ENCODE peak calls at places on chromosomes 6 and 20, in ten cellular contexts. L, W, V, O, E, K, M, H, U and A are unnamed samples.

GRCh38 chr6:123016431-123017110 is 20.5 kb downstream of the CLVS2 start:
- DNase-seq in E (no peak), O (no peak), L (no peak), K (no peak), V (no peak), U (no peak), M (no peak), H (peak; percentile 64), W (no peak), A (no peak)

GRCh38 chr6:108750801-108751200 is 97.4 kb upstream of the ARMC2 start:
- DNase-seq in K (no peak), U (no peak), L (no peak), M (no peak), E (no peak), V (no peak), H (no peak), W (no peak), O (no peak), A (no peak)

GRCh38 chr6:39476151-39476550 is 153.6 kb upstream of the KCNK16 start:
- DNase-seq in V (no peak), K (no peak), E (no peak), M (no peak), O (no peak), H (no peak), U (no peak), W (no peak), L (no peak), A (no peak)

GRCh38 chr6:1832844-1833787 is 223.4 kb downstream of the FOXC1 start:
- DNase-seq in K (no peak), H (no peak), L (no peak), O (peak; percentile 62), M (peak; percentile 26), W (no peak), E (peak; percentile 45), V (peak; percentile 79), U (no peak), A (peak; percentile 27)

GRCh38 chr6:27720607-27721580 is 191.3 kb downstream of the OR2B2 start:
- DNase-seq in V (peak; percentile 81), K (no peak), L (no peak), O (no peak), E (peak; percentile 67), M (peak; percentile 25), H (no peak), W (no peak), U (no peak), A (no peak)

GRCh38 chr6:75334266-75335040 is 49.9 kb upstream of the TMEM30A start:
- DNase-seq in U (no peak), K (no peak), V (peak; percentile 38), O (no peak), W (no peak), L (no peak), M (no peak), H (peak; percentile 7), E (peak; percentile 65), A (no peak)

GRCh38 chr20:37356961-37357371 is 11.0 kb downstream of the SRC start:
- DNase-seq in K (no peak), M (no peak), O (no peak), L (no peak), H (no peak), W (no peak), V (no peak), U (no peak), E (no peak), A (no peak)

GRCh38 chr6:108171918-108172516 is 6.2 kb downstream of the NR2E1 start:
- DNase-seq in U (no peak), K (no peak), V (no peak), O (no peak), W (no peak), L (no peak), H (no peak), E (no peak), M (no peak), A (no peak)

GRCh38 chr20:19658137-19658536 is 99.9 kb upstream of the RIN2 start:
- DNase-seq in K (no peak), W (no peak), M (peak; percentile 53), V (no peak), U (no peak), O (no peak), H (no peak), L (no peak), E (no peak), A (no peak)

GRCh38 chr6:56911847-56912246 is 43.1 kb upstream of the BEND6 start:
- DNase-seq in M (no peak), E (peak; percentile 90), H (no peak), V (peak; percentile 79), K (no peak), L (no peak), O (no peak), U (no peak), W (no peak), A (no peak)

GRCh38 chr6:62670490-62671223 is 384.6 kb upstream of the KHDRBS2 start:
- DNase-seq in W (no peak), O (no peak), L (no peak), E (no peak), U (no peak), K (no peak), H (no peak), V (no peak), M (no peak), A (no peak)

GRCh38 chr6:4017847-4018193 is 61.1 kb downstream of the FAM217A start:
- DNase-seq in E (peak; percentile 54), M (no peak), O (no peak), W (no peak), V (no peak), U (no peak), K (no peak), H (no peak), L (no peak), A (no peak)

GRCh38 chr6:32627831-32628230 is 9.4 kb upstream of the HLA-DQA1 start:
- DNase-seq in M (peak; percentile 47), W (no peak), E (no peak), U (peak; percentile 23), K (no peak), V (peak; percentile 43), O (peak; percentile 13), L (peak; percentile 8), H (no peak), A (peak; percentile 48)

GRCh38 chr6:141541766-141542324 is 590.9 kb upstream of the GJE1 start:
- DNase-seq in V (no peak), E (no peak), W (no peak), K (no peak), O (no peak), H (no peak), L (no peak), M (no peak), U (no peak), A (no peak)

GRCh38 chr6:7960848-7961247 is 50.3 kb upstream of the TXNDC5 start:
- DNase-seq in U (no peak), L (no peak), K (no peak), H (no peak), M (no peak), V (no peak), W (no peak), E (no peak), O (no peak), A (no peak)

GRCh38 chr6:170090561-170090960 is 200.3 kb downstream of the DLL1 start:
- DNase-seq in M (peak; percentile 9), H (no peak), L (no peak), K (peak; percentile 16), U (no peak), E (no peak), W (no peak), O (no peak), V (no peak), A (no peak)

GRCh38 chr6:111823831-111824607 is 49.2 kb downstream of the FYN start:
- DNase-seq in L (no peak), W (no peak), K (no peak), H (no peak), U (no peak), O (peak; percentile 10), E (peak; percentile 81), M (no peak), V (no peak), A (peak; percentile 33)

GRCh38 chr20:14764511-14765369 is 427.3 kb upstream of the FLRT3 start:
- DNase-seq in U (peak; percentile 17), L (no peak), O (peak; percentile 58), W (no peak), H (no peak), V (no peak), E (no peak), K (no peak), M (no peak), A (no peak)